ENCODE peak calls at places on chromosomes 3 and 15, in seven cellular contexts. One of them, this sample, is unnamed.

GRCh38 chr15:82874961-82875360 is 65.5 kb downstream of the WHAMM start:
- DNase-seq in esophagus muscularis mucosa: no peak
- DNase-seq in prostate gland: no peak
- DNase-seq in breast epithelium: no peak
- DNase-seq in spleen: no peak
- DNase-seq in GM23338: no peak
- DNase-seq in endothelial cell of umbilical vein: no peak
- DNase-seq in this sample: no peak

GRCh38 chr15:77544162-77544561 is 88.5 kb downstream of the LINGO1 start:
- DNase-seq in esophagus muscularis mucosa: no peak
- DNase-seq in prostate gland: no peak
- DNase-seq in breast epithelium: no peak
- DNase-seq in spleen: peak
- DNase-seq in GM23338: no peak
- DNase-seq in endothelial cell of umbilical vein: no peak
- DNase-seq in this sample: peak

GRCh38 chr3:190566043-190566933 is 52.4 kb downstream of the IL1RAP start:
- DNase-seq in esophagus muscularis mucosa: peak
- DNase-seq in prostate gland: peak
- DNase-seq in breast epithelium: peak
- DNase-seq in spleen: peak
- DNase-seq in GM23338: peak
- DNase-seq in endothelial cell of umbilical vein: peak
- DNase-seq in this sample: peak

GRCh38 chr3:121658716-121659435 is 1.8 kb downstream of the HCLS1 start:
- DNase-seq in esophagus muscularis mucosa: no peak
- DNase-seq in prostate gland: no peak
- DNase-seq in breast epithelium: no peak
- DNase-seq in spleen: no peak
- DNase-seq in GM23338: no peak
- DNase-seq in endothelial cell of umbilical vein: no peak
- DNase-seq in this sample: no peak

GRCh38 chr3:190558316-190558715 is 44.4 kb downstream of the IL1RAP start:
- DNase-seq in esophagus muscularis mucosa: no peak
- DNase-seq in prostate gland: no peak
- DNase-seq in breast epithelium: no peak
- DNase-seq in spleen: no peak
- DNase-seq in GM23338: no peak
- DNase-seq in endothelial cell of umbilical vein: no peak
- DNase-seq in this sample: no peak

GRCh38 chr3:16106050-16106449 is 68.4 kb upstream of the GALNT15 start:
- DNase-seq in esophagus muscularis mucosa: no peak
- DNase-seq in prostate gland: no peak
- DNase-seq in breast epithelium: no peak
- DNase-seq in spleen: no peak
- DNase-seq in GM23338: no peak
- DNase-seq in endothelial cell of umbilical vein: no peak
- DNase-seq in this sample: no peak

GRCh38 chr3:189529468-189529867 is 101.7 kb upstream of the TP63 start:
- DNase-seq in esophagus muscularis mucosa: no peak
- DNase-seq in prostate gland: no peak
- DNase-seq in breast epithelium: no peak
- DNase-seq in spleen: no peak
- DNase-seq in GM23338: no peak
- DNase-seq in endothelial cell of umbilical vein: no peak
- DNase-seq in this sample: no peak

GRCh38 chr15:95284933-95285401 is 1045.5 kb upstream of the NR2F2 start:
- DNase-seq in esophagus muscularis mucosa: no peak
- DNase-seq in prostate gland: no peak
- DNase-seq in breast epithelium: no peak
- DNase-seq in spleen: no peak
- DNase-seq in GM23338: peak
- DNase-seq in endothelial cell of umbilical vein: peak
- DNase-seq in this sample: no peak

GRCh38 chr15:77454265-77454664 is 33.6 kb downstream of the HMG20A start:
- DNase-seq in esophagus muscularis mucosa: no peak
- DNase-seq in prostate gland: no peak
- DNase-seq in breast epithelium: no peak
- DNase-seq in spleen: no peak
- DNase-seq in GM23338: no peak
- DNase-seq in endothelial cell of umbilical vein: no peak
- DNase-seq in this sample: no peak

GRCh38 chr3:7707192-7707591 is 794.4 kb upstream of the LMCD1 start:
- DNase-seq in esophagus muscularis mucosa: no peak
- DNase-seq in prostate gland: no peak
- DNase-seq in breast epithelium: no peak
- DNase-seq in spleen: no peak
- DNase-seq in GM23338: no peak
- DNase-seq in endothelial cell of umbilical vein: peak
- DNase-seq in this sample: no peak

GRCh38 chr15:29857196-29857595 is 34.9 kb upstream of the TJP1 start:
- DNase-seq in esophagus muscularis mucosa: no peak
- DNase-seq in prostate gland: no peak
- DNase-seq in breast epithelium: no peak
- DNase-seq in spleen: no peak
- DNase-seq in GM23338: no peak
- DNase-seq in endothelial cell of umbilical vein: no peak
- DNase-seq in this sample: no peak

GRCh38 chr3:153621988-153622387 is 460.0 kb downstream of the RAP2B start:
- DNase-seq in esophagus muscularis mucosa: no peak
- DNase-seq in prostate gland: no peak
- DNase-seq in breast epithelium: no peak
- DNase-seq in spleen: no peak
- DNase-seq in GM23338: no peak
- DNase-seq in endothelial cell of umbilical vein: peak
- DNase-seq in this sample: no peak

GRCh38 chr3:71791634-71792033 is 6.7 kb upstream of the PROK2 start:
- DNase-seq in esophagus muscularis mucosa: peak
- DNase-seq in prostate gland: no peak
- DNase-seq in breast epithelium: no peak
- DNase-seq in spleen: no peak
- DNase-seq in GM23338: no peak
- DNase-seq in endothelial cell of umbilical vein: no peak
- DNase-seq in this sample: no peak

DNA sequence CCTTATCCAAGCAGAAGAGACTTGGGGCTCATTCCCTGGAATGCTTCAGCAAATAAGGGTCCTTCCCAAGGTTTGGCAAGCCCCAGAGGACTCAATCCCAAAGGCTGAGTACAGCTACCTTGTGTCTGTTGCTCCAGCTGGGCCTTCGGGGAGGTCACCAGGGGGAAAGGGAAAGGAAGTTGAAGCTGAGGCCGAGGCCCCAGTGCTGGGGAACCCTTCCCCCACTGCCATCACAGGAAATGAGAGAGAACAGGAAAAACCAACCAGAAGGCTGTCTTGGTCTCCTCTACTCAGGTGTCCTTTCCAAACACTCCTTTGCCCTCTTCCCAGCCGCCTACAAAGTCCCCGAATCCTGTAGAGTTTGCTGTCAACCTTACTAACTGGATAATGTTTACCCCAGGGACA is 5.7 kb downstream of the CSRNP1 start:
- DNase-seq in esophagus muscularis mucosa: no peak
- DNase-seq in prostate gland: no peak
- DNase-seq in breast epithelium: peak
- DNase-seq in spleen: peak
- DNase-seq in GM23338: peak
- DNase-seq in endothelial cell of umbilical vein: peak
- DNase-seq in this sample: no peak
- H3K4me3 ChIP-seq in esophagus muscularis mucosa: peak
- H3K4me3 ChIP-seq in prostate gland: peak
- H3K4me3 ChIP-seq in breast epithelium: peak
- H3K4me3 ChIP-seq in spleen: peak
- H3K4me3 ChIP-seq in GM23338: peak
- H3K4me3 ChIP-seq in endothelial cell of umbilical vein: peak
- H3K4me3 ChIP-seq in this sample: peak

DNA sequence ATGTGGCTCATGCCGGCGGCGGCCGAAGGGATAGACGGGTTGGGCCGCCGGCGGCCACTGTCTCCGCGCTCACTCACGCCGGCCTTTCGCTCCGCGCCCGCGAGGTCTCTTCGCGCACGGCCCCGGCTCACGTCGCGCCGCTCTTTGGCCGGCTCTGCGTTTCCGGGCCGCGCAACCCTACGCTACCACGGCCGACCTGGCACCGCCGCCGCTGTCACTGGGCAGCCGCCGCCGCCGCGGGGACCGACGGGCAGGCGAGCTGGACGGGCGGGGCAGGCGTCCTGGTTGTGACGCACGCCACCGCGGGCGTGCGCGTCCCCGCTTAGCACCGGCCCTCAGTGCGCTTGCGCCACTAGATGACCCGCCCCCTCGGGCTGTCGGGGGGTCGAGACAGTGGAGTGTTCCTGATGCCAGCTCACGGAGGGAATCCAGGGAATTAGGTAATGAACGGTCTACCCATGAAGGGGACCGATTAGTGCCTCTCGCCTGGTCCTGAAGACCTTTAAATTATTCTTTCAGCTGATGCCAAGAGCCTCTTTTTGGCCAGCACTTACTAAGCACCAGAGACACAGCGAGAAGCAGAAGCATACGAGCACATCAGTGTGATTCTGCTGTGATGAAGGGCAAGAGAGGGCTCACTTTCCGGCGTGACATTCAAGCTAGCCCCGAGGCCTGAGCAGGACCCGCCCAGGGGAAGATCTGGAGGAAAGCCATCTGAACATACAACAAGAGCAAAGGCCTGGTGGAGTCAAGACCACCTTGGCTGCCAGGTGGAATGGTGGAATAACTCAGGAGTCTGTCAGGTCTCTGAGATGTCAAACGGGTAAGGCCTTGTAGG is at the start of gene PRKAR2A:
- DNase-seq in esophagus muscularis mucosa: peak
- DNase-seq in prostate gland: peak
- DNase-seq in breast epithelium: peak
- DNase-seq in spleen: peak
- DNase-seq in GM23338: peak
- DNase-seq in endothelial cell of umbilical vein: peak
- DNase-seq in this sample: peak
- TF ChIP-seq POLR2AphosphoS5 in esophagus muscularis mucosa: peak
- TF ChIP-seq POLR2AphosphoS5 in prostate gland: peak
- TF ChIP-seq POLR2AphosphoS5 in breast epithelium: peak
- TF ChIP-seq POLR2AphosphoS5 in spleen: peak
- TF ChIP-seq POLR2AphosphoS5 in GM23338: peak
- TF ChIP-seq POLR2AphosphoS5 in endothelial cell of umbilical vein: peak
- TF ChIP-seq POLR2AphosphoS5 in this sample: peak

GRCh38 chr3:111246967-111247760 is 175.5 kb downstream of the NECTIN3 start:
- DNase-seq in esophagus muscularis mucosa: no peak
- DNase-seq in prostate gland: no peak
- DNase-seq in breast epithelium: no peak
- DNase-seq in spleen: no peak
- DNase-seq in GM23338: no peak
- DNase-seq in endothelial cell of umbilical vein: no peak
- DNase-seq in this sample: no peak

GRCh38 chr3:111249421-111249820 is 177.8 kb downstream of the NECTIN3 start:
- DNase-seq in esophagus muscularis mucosa: no peak
- DNase-seq in prostate gland: no peak
- DNase-seq in breast epithelium: no peak
- DNase-seq in spleen: no peak
- DNase-seq in GM23338: no peak
- DNase-seq in endothelial cell of umbilical vein: no peak
- DNase-seq in this sample: no peak

GRCh38 chr3:111253733-111254132 is 182.1 kb downstream of the NECTIN3 start:
- DNase-seq in esophagus muscularis mucosa: no peak
- DNase-seq in prostate gland: no peak
- DNase-seq in breast epithelium: no peak
- DNase-seq in spleen: no peak
- DNase-seq in GM23338: no peak
- DNase-seq in endothelial cell of umbilical vein: no peak
- DNase-seq in this sample: no peak

GRCh38 chr3:111248406-111248805 is 176.8 kb downstream of the NECTIN3 start:
- DNase-seq in esophagus muscularis mucosa: no peak
- DNase-seq in prostate gland: no peak
- DNase-seq in breast epithelium: no peak
- DNase-seq in spleen: no peak
- DNase-seq in GM23338: no peak
- DNase-seq in endothelial cell of umbilical vein: no peak
- DNase-seq in this sample: no peak

DNA sequence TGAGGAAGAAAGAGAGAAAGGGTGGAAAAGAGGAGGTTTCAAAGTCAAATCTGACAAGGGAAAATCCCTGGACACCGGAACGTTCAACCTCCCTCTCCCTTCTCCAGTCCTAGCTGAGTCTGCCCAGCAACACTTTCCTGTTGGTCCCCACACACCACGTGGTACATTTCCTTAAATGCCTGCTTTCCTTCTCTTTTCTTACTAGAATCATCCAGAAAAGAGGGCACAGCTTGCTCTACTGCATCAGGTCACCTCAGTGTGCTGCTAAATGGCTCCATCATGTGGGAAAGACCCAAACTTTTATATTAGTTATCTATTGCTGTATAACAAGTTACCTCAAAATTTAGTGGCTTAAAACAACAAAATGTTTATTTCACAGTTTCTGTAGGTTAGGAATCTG is 181.2 kb downstream of the NECTIN3 start:
- DNase-seq in esophagus muscularis mucosa: no peak
- DNase-seq in prostate gland: no peak
- DNase-seq in breast epithelium: no peak
- DNase-seq in spleen: peak
- DNase-seq in GM23338: peak
- DNase-seq in endothelial cell of umbilical vein: no peak
- DNase-seq in this sample: no peak
- H3K4me3 ChIP-seq in esophagus muscularis mucosa: no peak
- H3K4me3 ChIP-seq in prostate gland: no peak
- H3K4me3 ChIP-seq in breast epithelium: no peak
- H3K4me3 ChIP-seq in spleen: no peak
- H3K4me3 ChIP-seq in GM23338: no peak
- H3K4me3 ChIP-seq in endothelial cell of umbilical vein: no peak
- H3K4me3 ChIP-seq in this sample: no peak

DNA sequence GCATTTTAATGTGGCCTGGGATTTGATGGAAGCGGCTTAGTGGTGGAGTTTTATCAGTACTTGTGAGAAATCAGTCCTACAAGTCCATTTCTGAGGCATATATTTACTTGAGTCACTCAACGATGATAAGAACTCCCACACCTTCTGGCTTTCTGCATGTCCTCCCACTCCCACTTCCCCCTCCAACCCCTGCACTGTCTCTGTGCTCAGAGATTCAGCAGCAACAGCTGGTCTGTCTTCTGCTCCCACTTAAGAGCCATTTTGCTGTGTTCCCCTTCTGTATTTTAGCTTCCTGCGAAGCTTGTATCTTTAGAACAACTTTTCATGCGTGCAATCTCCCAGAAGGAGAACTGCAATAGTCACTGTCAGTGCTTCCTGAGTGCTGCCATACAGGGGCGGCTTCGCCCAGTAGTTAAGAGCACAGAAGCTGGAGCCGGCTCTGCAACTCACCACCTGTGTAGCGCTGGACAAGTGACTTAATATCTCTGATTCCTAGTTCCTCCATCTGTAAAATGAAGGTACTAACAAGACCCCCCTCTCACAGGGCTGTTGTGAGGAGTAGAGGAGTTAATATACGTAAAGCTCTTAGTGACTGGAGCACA is 90.0 kb upstream of the SPATA12 start:
- DNase-seq in esophagus muscularis mucosa: no peak
- DNase-seq in prostate gland: no peak
- DNase-seq in breast epithelium: no peak
- DNase-seq in spleen: no peak
- DNase-seq in GM23338: no peak
- DNase-seq in endothelial cell of umbilical vein: no peak
- DNase-seq in this sample: no peak
- TF ChIP-seq POLR2AphosphoS5 in esophagus muscularis mucosa: no peak
- TF ChIP-seq POLR2AphosphoS5 in prostate gland: no peak
- TF ChIP-seq POLR2AphosphoS5 in breast epithelium: no peak
- TF ChIP-seq POLR2AphosphoS5 in spleen: peak
- TF ChIP-seq POLR2AphosphoS5 in GM23338: no peak
- TF ChIP-seq POLR2AphosphoS5 in endothelial cell of umbilical vein: no peak
- TF ChIP-seq POLR2AphosphoS5 in this sample: no peak

This sample was measured in sigmoid colon.